ENCODE peak calls at places on chromosome 16, in nine cellular contexts. G is stimulated activated naive CD4-positive, alpha-beta T cell treated with Interleukin-2 at 50 U/mL for 16 hours; Q is stimulated activated CD8-positive, alpha-beta memory T cell treated with anti-CD3 and anti-CD28 coated beads, Interleukin-12 subunit alpha, Interleukin-12 subunit beta, amount 100 ng/mL, for 4 hours; M is posterior vena cava; U is cardiac fibroblast; Z is H9; X is dermis blood vessel endothelial cell; E is NCI-H2171 treated with DMSO at 0.1 percent for 48 hours; T is HEK293T. L is an unnamed sample.

GRCh38 chr16:75818491-75818890 is 92.2 kb upstream of the CPHXL start:
- DNase-seq in U (no peak), T (no peak), M (no peak), E (no peak), G (no peak), X (no peak), Q (no peak), Z (no peak), L (no peak)

GRCh38 chr16:88534731-88535141 is 35.5 kb upstream of the ZC3H18 start:
- DNase-seq in U (peak), E (no peak), Z (no peak), G (no peak), M (no peak), X (peak), T (no peak), Q (no peak), L (no peak)

GRCh38 chr16:77858060-77858459 is 69.7 kb downstream of the VAT1L start:
- DNase-seq in Q (no peak), M (no peak), Z (no peak), E (no peak), X (no peak), G (no peak), T (no peak), U (no peak), L (no peak)

GRCh38 chr16:88511060-88511459 is 58.0 kb downstream of the ZFPM1 start:
- DNase-seq in X (no peak), Q (no peak), G (no peak), E (no peak), U (no peak), M (no peak), Z (no peak), T (no peak), L (no peak)

GRCh38 chr16:83212301-83212841 is 585.6 kb downstream of the CDH13 start:
- DNase-seq in T (no peak), X (no peak), E (no peak), M (no peak), Z (no peak), Q (no peak), G (no peak), U (no peak), L (no peak)

GRCh38 chr16:48574766-48575165 is 35.2 kb downstream of the N4BP1 start:
- DNase-seq in U (no peak), M (no peak), Q (no peak), Z (no peak), X (no peak), E (no peak), G (no peak), T (no peak), L (no peak)

GRCh38 chr16:56635441-56635967 is 3.0 kb upstream of the MT1A start:
- DNase-seq in E (no peak), X (no peak), U (no peak), M (no peak), Z (peak), Q (no peak), G (no peak), T (no peak), L (no peak)

GRCh38 chr16:49474741-49475140 is 101.1 kb downstream of the C16orf78 start:
- DNase-seq in Q (no peak), G (no peak), E (peak), Z (no peak), T (no peak), X (no peak), U (no peak), M (no peak), L (peak)

GRCh38 chr16:31138621-31139578 is 3.4 kb upstream of the PRSS8 start:
- DNase-seq in E (no peak), X (peak), M (peak), T (no peak), U (peak), Z (peak), Q (no peak), G (no peak), L (peak)

GRCh38 chr16:81165411-81166097 is 69.4 kb upstream of the GCSH start:
- DNase-seq in Z (no peak), E (no peak), Q (no peak), U (no peak), M (no peak), T (no peak), X (no peak), G (no peak), L (no peak)

GRCh38 chr16:85602831-85603755 is 10.0 kb upstream of the GSE1 start:
- DNase-seq in G (no peak), X (no peak), E (peak), M (no peak), Z (no peak), U (no peak), Q (no peak), T (no peak), L (no peak)

GRCh38 chr16:46746821-46747776 is 1.0 kb downstream of the MYLK3 start:
- DNase-seq in G (no peak), Q (no peak), E (no peak), T (peak), U (no peak), Z (peak), M (peak), X (no peak), L (no peak)

GRCh38 chr16:51773051-51773450 is 622.0 kb upstream of the SALL1 start:
- DNase-seq in G (no peak), Z (peak), T (no peak), Q (no peak), E (no peak), M (no peak), U (no peak), X (no peak), L (no peak)

GRCh38 chr16:76081936-76082335 is 195.3 kb upstream of the CNTNAP4 start:
- DNase-seq in Z (no peak), M (no peak), T (no peak), Q (no peak), G (no peak), U (no peak), X (no peak), E (peak), L (no peak)

GRCh38 chr16:1275791-1276579 is 20.1 kb downstream of the TPSD1 start:
- DNase-seq in Q (no peak), E (no peak), U (no peak), Z (no peak), M (no peak), G (no peak), X (no peak), T (no peak), L (no peak)

GRCh38 chr16:70754371-70754770 is 46.6 kb downstream of the VAC14 start:
- DNase-seq in U (no peak), T (no peak), M (peak), E (no peak), Q (no peak), G (no peak), X (no peak), Z (no peak), L (no peak)

GRCh38 chr16:59783191-59783590 is 1049.1 kb upstream of the GOT2 start:
- DNase-seq in E (no peak), G (no peak), M (no peak), Z (no peak), X (no peak), Q (no peak), T (no peak), U (no peak), L (no peak)

GRCh38 chr16:48911700-48912099 is 301.7 kb upstream of the N4BP1 start:
- DNase-seq in M (no peak), U (peak), G (no peak), Q (no peak), X (no peak), T (peak), E (no peak), Z (no peak), L (no peak)

GRCh38 chr16:1713331-1713730 is 7.3 kb downstream of the MAPK8IP3 start:
- DNase-seq in U (no peak), M (peak), T (no peak), Q (no peak), X (no peak), E (no peak), G (no peak), Z (no peak), L (no peak)

GRCh38 chr16:28475221-28475620 is 3.1 kb upstream of the NPIPB7 start:
- DNase-seq in G (no peak), Q (no peak), M (peak), X (no peak), T (no peak), U (no peak), E (no peak), Z (no peak), L (no peak)

L was measured in left lung.